ENCODE peak calls at places on chromosomes 16 and 17, in five cellular contexts. M, K, A, G and B are unnamed samples.

GRCh38 chr17:63841350-63842172 is 924 bp downstream of the SMARCD2 start:
- DNase-seq in A (no peak), G (no peak), K (peak), M (peak), B (peak)

GRCh38 chr17:64209983-64210382 is 53.1 kb downstream of the TEX2 start:
- DNase-seq in M (no peak), K (no peak), G (no peak), A (no peak), B (no peak)

GRCh38 chr17:61450641-61451537 is 1.3 kb upstream of the TBX4 start:
- DNase-seq in A (no peak), M (no peak), K (no peak), G (no peak), B (no peak)

GRCh38 chr16:82681592-82681991 is 54.8 kb downstream of the CDH13 start:
- DNase-seq in K (no peak), A (no peak), M (no peak), G (no peak), B (no peak)

GRCh38 chr16:56355221-56355620 is 70.1 kb downstream of the AMFR start:
- DNase-seq in A (no peak), G (no peak), M (no peak), K (peak), B (no peak)

GRCh38 chr17:63579633-63580032 is 21.1 kb upstream of the TACO1 start:
- DNase-seq in G (no peak), K (no peak), A (no peak), M (no peak), B (no peak)

GRCh38 chr17:40310882-40311391 is 2.0 kb downstream of the RARA start:
- DNase-seq in G (peak), A (no peak), M (no peak), K (no peak), B (no peak)

GRCh38 chr17:77738666-77739531 is 219.6 kb upstream of the TNRC6C start:
- DNase-seq in A (no peak), G (no peak), K (peak), M (no peak), B (no peak)

GRCh38 chr16:24758986-24759385 is 29.5 kb downstream of the TNRC6A start:
- DNase-seq in M (no peak), K (no peak), A (no peak), G (no peak), B (no peak)

GRCh38 chr17:1934901-1935300 is 90.2 kb downstream of the RTN4RL1 start:
- DNase-seq in M (no peak), G (no peak), A (no peak), K (no peak), B (no peak)

GRCh38 chr17:68324654-68325336 is 33.5 kb downstream of the ARSG start:
- DNase-seq in G (no peak), A (no peak), K (no peak), M (no peak), B (no peak)

GRCh38 chr16:74199066-74199841 is 97.4 kb upstream of the PSMD7 start:
- DNase-seq in A (no peak), K (no peak), M (no peak), G (no peak), B (no peak)

GRCh38 chr17:73003487-73003886 is 89.0 kb downstream of the SLC39A11 start:
- DNase-seq in K (no peak), M (no peak), G (peak), A (no peak), B (no peak)

GRCh38 chr17:44122825-44123355 is 551 bp downstream of the HDAC5 start:
- DNase-seq in G (peak), A (no peak), K (peak), M (no peak), B (no peak)

GRCh38 chr17:28475151-28475900 is 1.9 kb downstream of the SLC13A2 start:
- DNase-seq in K (no peak), A (no peak), G (no peak), M (no peak), B (no peak)

GRCh38 chr16:23683487-23683886 is 4.8 kb downstream of the PLK1 start:
- DNase-seq in K (no peak), A (no peak), G (no peak), M (no peak), B (no peak)

GRCh38 chr17:64491034-64491860 is 5.6 kb downstream of the POLG2 start:
- DNase-seq in K (no peak), M (peak), A (no peak), G (peak), B (peak)

GRCh38 chr16:51402785-51403184 is 251.7 kb upstream of the SALL1 start:
- DNase-seq in A (no peak), G (no peak), M (peak), K (no peak), B (no peak)

GRCh38 chr17:38584350-38584925 is 21.3 kb downstream of the SRCIN1 start:
- DNase-seq in A (no peak), M (peak), G (peak), K (no peak), B (peak)

GRCh38 chr17:56934280-56934679 is 20.4 kb upstream of the TRIM25 start:
- DNase-seq in K (no peak), G (no peak), M (no peak), A (no peak), B (no peak)

GRCh38 chr17:60959011-60959410 is 281.4 kb downstream of the BCAS3 start:
- DNase-seq in A (no peak), K (no peak), M (peak), G (no peak), B (peak)

GRCh38 chr16:88576307-88576706 is 6.1 kb downstream of the ZC3H18 start:
- DNase-seq in M (no peak), A (no peak), K (no peak), G (no peak), B (no peak)

GRCh38 chr17:71472809-71473789 is 647.7 kb upstream of the SOX9 start:
- DNase-seq in G (peak), M (peak), A (peak), K (no peak), B (peak)

GRCh38 chr17:79949646-79950292 is 85.9 kb downstream of the TBC1D16 start:
- DNase-seq in A (no peak), G (no peak), M (no peak), K (peak), B (no peak)

GRCh38 chr16:90019543-90020259 is 445 bp upstream of the DBNDD1 start:
- DNase-seq in M (peak), A (no peak), G (peak), K (no peak), B (peak)

GRCh38 chr17:65190467-65191095 is 53.4 kb downstream of the RGS9 start:
- DNase-seq in A (no peak), M (peak), K (no peak), G (no peak), B (peak)

GRCh38 chr17:17565471-17566365 is 25.8 kb downstream of the PEMT start:
- DNase-seq in A (no peak), M (no peak), G (no peak), K (no peak), B (no peak)

GRCh38 chr17:6402258-6402657 is 32.7 kb downstream of the AIPL1 start:
- DNase-seq in A (no peak), G (no peak), M (no peak), K (no peak), B (no peak)

GRCh38 chr16:26645629-26646028 is 421.1 kb upstream of the C16orf82 start:
- DNase-seq in K (no peak), G (no peak), M (no peak), A (no peak), B (no peak)

GRCh38 chr17:66934040-66934439 is 30.5 kb upstream of the CACNG4 start:
- DNase-seq in A (no peak), M (no peak), K (no peak), G (no peak), B (no peak)

GRCh38 chr16:10923650-10924214 is 18.5 kb downstream of the DEXI start:
- DNase-seq in G (no peak), K (no peak), M (no peak), A (no peak), B (no peak)

GRCh38 chr16:21619765-21620462 is 20.5 kb downstream of the METTL9 start:
- DNase-seq in A (no peak), M (no peak), G (no peak), K (no peak), B (no peak)

GRCh38 chr16:4330277-4330882 is 14.5 kb downstream of the GLIS2 start:
- DNase-seq in A (no peak), G (peak), K (peak), M (peak), B (no peak)